ENCODE peak calls at places on chromosome 12, in seven cellular contexts. T, J, F, K, E, X and B are unnamed samples.

GRCh38 chr12:92088802-92089201 is 56.8 kb downstream of the BTG1 start:
- DNase-seq in K (no peak), J (no peak), T (no peak), X (no peak), F (no peak), E (no peak), B (no peak)

GRCh38 chr12:82456633-82457032 is 98.3 kb downstream of the METTL25 start:
- DNase-seq in F (no peak), E (no peak), K (no peak), X (no peak), T (no peak), J (no peak), B (no peak)

GRCh38 chr12:25699454-25699853 is 146.4 kb upstream of the LMNTD1 start:
- DNase-seq in F (peak), X (no peak), T (no peak), E (no peak), J (no peak), K (no peak), B (no peak)

GRCh38 chr12:30414507-30414906 is 281.2 kb downstream of the IPO8 start:
- DNase-seq in K (no peak), F (no peak), E (no peak), T (no peak), J (no peak), X (no peak), B (no peak)

GRCh38 chr12:92538970-92539749 is 163.6 kb upstream of the PLEKHG7 start:
- DNase-seq in F (peak), J (no peak), T (no peak), K (no peak), X (no peak), E (no peak), B (peak)

GRCh38 chr12:46538976-46539375 is 166.4 kb upstream of the SLC38A2 start:
- DNase-seq in E (no peak), J (no peak), F (no peak), T (no peak), X (no peak), K (no peak), B (no peak)

GRCh38 chr12:64682572-64683277 is 72.4 kb downstream of the RASSF3 start:
- DNase-seq in X (no peak), F (peak), J (no peak), T (no peak), E (no peak), K (no peak), B (no peak)

GRCh38 chr12:48969847-48970701 is 1.5 kb downstream of the WNT10B start:
- DNase-seq in J (peak), T (no peak), E (no peak), X (no peak), F (peak), K (peak), B (no peak)

GRCh38 chr12:2675776-2676175 is 119.0 kb upstream of the FKBP4 start:
- DNase-seq in F (no peak), T (no peak), J (no peak), E (no peak), K (no peak), X (no peak), B (no peak)

GRCh38 chr12:49825971-49826421 is 2.2 kb downstream of the NCKAP5L start:
- DNase-seq in X (no peak), F (peak), K (no peak), T (no peak), E (no peak), J (no peak), B (no peak)

GRCh38 chr12:132393991-132394949 is 64.9 kb upstream of the GALNT9 start:
- DNase-seq in X (no peak), F (no peak), T (no peak), J (no peak), K (no peak), E (no peak), B (no peak)

GRCh38 chr12:7907009-7907408 is 29.0 kb downstream of the SLC2A3 start:
- DNase-seq in T (no peak), X (no peak), F (peak), K (no peak), J (peak), E (peak), B (peak)
- TF ChIP-seq CTCF in T (no peak), X (no peak), F (peak), K (peak), J (no peak), E (peak), B (peak)

DNA sequence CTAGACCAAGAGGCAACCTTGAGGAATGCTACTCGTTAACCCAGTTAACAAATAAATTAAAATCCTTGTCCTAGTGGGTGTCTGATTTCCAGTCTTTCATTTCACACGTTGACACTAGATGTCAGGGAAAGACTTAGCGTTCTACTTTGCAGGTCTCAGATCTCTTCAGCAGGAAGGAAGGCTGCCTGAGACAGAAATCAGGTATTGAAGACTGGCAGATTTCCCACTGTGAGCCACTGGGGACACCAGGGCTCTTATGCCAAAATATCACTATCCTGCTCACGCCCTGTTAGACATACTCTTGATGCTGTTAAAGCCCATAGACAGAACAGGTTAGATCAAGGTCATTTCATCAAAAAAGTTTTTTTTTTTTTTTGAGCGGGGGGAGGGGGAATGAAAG is 33.0 kb downstream of the EMP1 start:
- DNase-seq in F (no peak), J (no peak), E (no peak), X (no peak), T (no peak), K (no peak), B (no peak)
- TF ChIP-seq CTCF in F (no peak), J (no peak), E (no peak), X (no peak), T (no peak), K (no peak), B (no peak)

DNA sequence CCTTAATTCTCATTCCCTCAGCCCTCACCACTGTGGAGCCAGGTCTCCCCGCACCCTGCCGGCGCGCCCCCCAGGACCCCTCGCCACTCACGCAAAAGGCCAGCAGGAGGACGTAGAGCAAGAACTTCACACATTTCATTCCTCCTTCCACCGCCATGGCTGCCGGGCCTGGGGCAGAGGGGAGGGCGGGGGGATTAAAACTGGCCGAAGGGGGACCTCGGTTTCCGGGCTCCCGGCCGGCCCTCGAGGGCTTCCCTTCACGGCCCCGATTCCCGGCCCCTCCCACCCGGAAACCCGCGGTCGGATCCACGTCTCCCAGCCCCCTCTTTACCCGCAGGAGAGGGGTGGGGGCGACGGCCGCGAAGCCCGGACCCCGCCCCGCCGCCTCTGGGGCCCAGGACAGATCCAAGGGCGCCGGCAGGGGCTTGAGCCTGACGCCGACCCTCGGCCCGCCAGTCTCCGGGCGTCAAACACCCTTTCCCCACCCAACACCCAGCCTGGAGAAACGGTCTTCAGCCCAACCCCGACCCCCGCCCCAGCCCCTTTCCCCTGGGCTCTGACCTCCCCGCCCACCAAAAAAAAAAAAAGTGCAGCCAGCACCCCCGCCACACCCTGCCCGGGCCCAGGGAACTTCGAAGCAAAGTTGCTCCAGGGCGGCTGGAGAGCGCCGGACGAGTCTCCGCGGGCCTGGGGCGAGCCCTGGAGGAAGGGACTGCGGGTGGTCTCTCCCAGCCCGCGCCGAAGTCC is 451 bp downstream of the CD63 start:
- DNase-seq in J (peak), E (peak), K (peak), T (no peak), X (no peak), F (peak), B (peak)
- TF ChIP-seq CTCF in J (no peak), E (no peak), K (no peak), T (no peak), X (no peak), F (no peak), B (no peak)

GRCh38 chr12:104827587-104827986 is 130.5 kb downstream of the SLC41A2 start:
- DNase-seq in K (no peak), E (peak), J (no peak), X (no peak), F (peak), T (no peak), B (no peak)
- TF ChIP-seq CTCF in K (peak), E (peak), J (peak), X (peak), F (peak), T (no peak), B (no peak)

DNA sequence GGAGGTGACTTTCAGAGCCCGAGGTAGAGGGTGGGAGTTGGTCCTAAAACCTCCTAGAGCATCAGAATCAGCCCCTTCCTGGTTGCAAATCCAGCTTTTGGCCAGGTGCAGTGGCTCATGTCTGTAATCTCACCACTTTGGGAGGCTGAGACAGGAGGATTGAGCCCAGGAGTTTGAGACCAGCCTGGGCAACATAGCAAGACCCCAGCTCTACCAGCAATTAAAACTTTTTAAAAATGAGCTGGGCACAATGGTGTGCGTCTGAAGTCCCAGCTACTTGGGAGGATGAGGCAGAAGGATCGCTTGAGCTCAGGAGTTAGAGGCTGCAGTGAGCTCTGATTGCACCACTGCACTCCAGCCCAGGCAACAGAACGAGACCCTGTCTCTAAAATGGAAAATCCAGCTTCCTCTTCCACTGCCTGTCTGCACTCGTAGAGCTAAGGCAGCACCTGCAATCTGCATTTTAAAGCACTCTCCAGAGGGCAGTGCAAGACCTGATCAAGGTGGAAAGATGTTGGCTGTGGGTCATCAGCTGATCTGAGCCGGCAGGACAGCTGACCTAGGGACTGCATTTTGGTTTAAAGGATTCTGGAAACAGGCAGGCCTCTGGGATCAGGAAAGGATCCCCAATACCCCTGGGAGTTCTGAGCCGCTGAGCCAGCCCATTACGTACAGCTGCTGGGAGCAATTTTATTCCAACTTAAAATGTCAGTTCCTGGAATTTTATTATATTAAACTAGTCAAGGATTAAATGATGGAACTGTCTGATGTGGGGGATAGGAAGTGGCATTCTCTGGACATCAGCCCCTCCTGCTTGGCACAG is 1.8 kb upstream of the TESC start:
- DNase-seq in J (no peak), F (no peak), E (no peak), X (no peak), K (no peak), T (no peak), B (no peak)
- TF ChIP-seq CTCF in J (no peak), F (no peak), E (no peak), X (no peak), K (no peak), T (no peak), B (no peak)

GRCh38 chr12:59834659-59835474 is 239.0 kb downstream of the SLC16A7 start:
- DNase-seq in K (no peak), X (no peak), T (no peak), E (no peak), F (peak), J (peak), B (peak)
- TF ChIP-seq CTCF in K (peak), X (peak), T (no peak), E (peak), F (peak), J (peak), B (peak)

GRCh38 chr12:6230321-6231110 is 30.3 kb downstream of the CD9 start:
- DNase-seq in T (no peak), K (peak), E (no peak), F (peak), X (peak), J (no peak), B (no peak)
- TF ChIP-seq CTCF in T (no peak), K (no peak), E (no peak), F (no peak), X (no peak), J (no peak), B (no peak)

GRCh38 chr12:29264424-29264823 is 115.3 kb downstream of the FAR2 start:
- DNase-seq in J (no peak), K (no peak), E (no peak), T (no peak), X (no peak), F (no peak), B (no peak)
- TF ChIP-seq CTCF in J (no peak), K (no peak), E (no peak), T (no peak), X (no peak), F (no peak), B (no peak)

GRCh38 chr12:123070267-123071081 is 80.4 kb downstream of the PITPNM2 start:
- DNase-seq in K (no peak), T (no peak), J (no peak), X (no peak), F (no peak), E (no peak), B (no peak)

GRCh38 chr12:123071401-123072304 is 79.2 kb downstream of the PITPNM2 start:
- DNase-seq in F (peak), T (no peak), K (no peak), J (no peak), X (no peak), E (no peak), B (no peak)

GRCh38 chr12:123065666-123066457 is 85.0 kb downstream of the PITPNM2 start:
- DNase-seq in J (no peak), X (no peak), F (no peak), K (no peak), T (no peak), E (no peak), B (no peak)

GRCh38 chr12:123067654-123068053 is 83.2 kb downstream of the PITPNM2 start:
- DNase-seq in E (no peak), X (no peak), F (no peak), J (no peak), T (no peak), K (no peak), B (no peak)

DNA sequence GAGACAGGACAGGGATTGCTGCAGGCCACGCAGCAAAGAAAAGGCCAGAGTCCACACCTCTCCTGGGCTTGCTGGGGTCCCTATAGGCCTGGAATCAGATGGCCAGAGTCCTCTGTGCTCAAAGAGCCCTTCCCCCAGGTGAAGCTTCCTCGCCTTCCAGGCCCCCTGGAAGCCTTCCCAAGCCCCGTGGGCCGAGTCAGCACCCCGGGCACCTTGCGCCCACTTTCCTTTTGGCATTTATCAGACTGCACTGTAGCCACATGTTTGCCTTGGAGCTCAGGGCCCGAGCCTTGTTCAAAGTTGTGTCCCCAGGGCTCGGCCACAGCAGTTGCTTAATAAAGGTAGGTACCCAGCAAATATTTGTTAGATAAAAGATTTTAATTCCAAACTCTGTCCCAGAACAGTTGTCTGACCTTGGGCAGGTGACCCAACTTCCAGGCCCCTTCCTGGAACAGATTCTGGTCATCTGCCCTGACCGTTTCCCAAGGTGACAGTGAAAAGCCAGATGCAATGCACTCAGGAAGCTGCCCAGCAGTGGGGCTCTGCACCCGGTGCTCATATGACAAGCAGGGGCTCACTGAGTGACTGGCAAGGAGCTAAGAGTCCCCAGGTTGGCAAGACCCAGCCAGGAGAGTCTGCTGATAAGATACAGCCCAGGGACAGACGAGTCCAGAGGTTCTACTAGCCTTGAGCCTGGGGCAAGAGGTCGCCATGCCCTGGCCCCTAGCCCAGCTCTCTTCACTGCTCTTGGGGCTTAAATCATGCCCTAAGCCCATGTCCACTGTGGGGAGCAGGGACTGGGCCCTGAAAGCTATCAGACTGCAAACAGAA is 81.2 kb downstream of the PITPNM2 start:
- DNase-seq in F (no peak), K (no peak), X (no peak), T (no peak), J (no peak), E (no peak), B (no peak)
- TF ChIP-seq CTCF in F (no peak), K (no peak), X (no peak), T (no peak), J (no peak), E (no peak), B (no peak)

DNA sequence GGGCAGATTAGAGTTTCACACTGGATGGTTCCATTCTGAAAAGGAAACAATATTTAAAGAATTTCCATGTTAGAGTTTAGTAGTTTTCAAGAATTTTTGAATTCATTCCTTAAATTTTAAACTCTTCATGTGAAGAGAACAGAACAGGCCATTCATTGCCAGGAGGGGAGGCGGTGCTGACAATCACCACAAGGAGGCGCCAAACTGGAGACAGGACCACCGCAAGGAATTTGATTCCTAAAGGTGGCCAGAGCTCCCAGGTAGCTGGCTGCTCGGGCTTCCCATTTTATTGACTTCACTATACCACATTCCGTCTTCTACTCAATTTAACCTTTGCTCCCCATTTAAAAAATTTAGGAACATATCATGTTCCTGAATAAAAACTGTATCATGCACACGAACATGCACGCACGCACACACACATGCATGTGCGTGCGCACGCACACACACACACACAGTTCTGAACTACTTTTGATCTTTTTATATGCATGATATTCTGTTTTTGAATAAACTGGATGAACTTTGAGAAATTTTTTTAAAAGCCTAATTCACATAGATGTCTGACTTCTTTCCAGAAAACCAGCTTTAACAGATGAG is 101.2 kb downstream of the NELL2 start:
- DNase-seq in E (peak), X (peak), F (no peak), K (no peak), J (peak), T (peak), B (peak)
- TF ChIP-seq CTCF in E (peak), X (peak), F (peak), K (peak), J (peak), T (no peak), B (peak)